ENCODE peak calls at places on chromosomes 4 and X, in eight cellular contexts. K is NCI-H2029 treated with DMSO at 0.1 percent for 48 hours; M is stimulated activated naive CD8-positive, alpha-beta T cell treated with anti-CD3 and anti-CD28 coated beads, Interleukin-15, Interleukin-2, amounts not matched to agents 100 U/mL and 50 U/mL, for 24 hours; Y is uterus; T is GOT3; H is choroid plexus epithelial cell; V is omental fat pad; C is kidney epithelial cell. S is an unnamed sample.

GRCh38 chr4:171983935-171984805 is 171.0 kb downstream of the GALNTL6 start:
- DNase-seq in V (no peak), M (no peak), T (no peak), K (no peak), Y (no peak), C (no peak), H (peak), S (no peak)

GRCh38 chr4:66927937-66928336 is 617.4 kb downstream of the CENPC start:
- DNase-seq in K (peak), Y (no peak), V (no peak), T (no peak), C (no peak), M (no peak), H (no peak), S (no peak)

GRCh38 chrX:133983974-133984578 is 1.3 kb downstream of the GPC3 start:
- DNase-seq in V (no peak), H (no peak), Y (no peak), T (no peak), C (no peak), K (no peak), M (no peak), S (no peak)

GRCh38 chr4:144599621-144600020 is 46.3 kb upstream of the HHIP start:
- DNase-seq in V (no peak), K (no peak), C (no peak), Y (no peak), T (no peak), M (no peak), H (peak), S (no peak)

GRCh38 chr4:8688041-8688907 is 95.7 kb downstream of the CPZ start:
- DNase-seq in C (no peak), H (peak), Y (no peak), T (no peak), K (no peak), M (peak), V (no peak), S (peak)

GRCh38 chrX:145729635-145730034 is 88.0 kb upstream of the SLITRK2 start:
- DNase-seq in Y (no peak), T (no peak), C (no peak), H (peak), M (no peak), V (no peak), K (no peak), S (no peak)

GRCh38 chr4:128338634-128339355 is 51.2 kb upstream of the PGRMC2 start:
- DNase-seq in H (peak), T (no peak), M (no peak), C (peak), V (no peak), Y (no peak), K (no peak), S (no peak)

GRCh38 chr4:150236626-150237025 is 158.4 kb downstream of the DCLK2 start:
- DNase-seq in T (no peak), C (no peak), H (no peak), V (no peak), K (no peak), Y (no peak), M (no peak), S (no peak)

GRCh38 chr4:48191758-48192157 is 57.7 kb upstream of the TXK start:
- DNase-seq in T (no peak), M (no peak), C (no peak), V (no peak), Y (no peak), H (no peak), K (no peak), S (no peak)

GRCh38 chrX:386768-387575 is at the start of gene PPP2R3B:
- DNase-seq in Y (peak), K (no peak), H (peak), M (peak), C (peak), T (no peak), V (peak), S (peak)

GRCh38 chr4:23805381-23805780 is 84.5 kb downstream of the PPARGC1A start:
- DNase-seq in H (peak), M (no peak), V (no peak), C (no peak), T (no peak), Y (no peak), K (no peak), S (no peak)

GRCh38 chrX:70481424-70481823 is 36.8 kb downstream of the DLG3 start:
- DNase-seq in H (peak), C (no peak), T (no peak), M (no peak), Y (no peak), K (no peak), V (no peak), S (no peak)

GRCh38 chr4:91113130-91113706 is 986.0 kb downstream of the CCSER1 start:
- DNase-seq in Y (no peak), T (no peak), M (no peak), C (no peak), K (peak), V (no peak), H (peak), S (no peak)

GRCh38 chr4:26325191-26325590 is 4.4 kb downstream of the RBPJ start:
- DNase-seq in C (no peak), V (no peak), K (no peak), Y (no peak), M (no peak), T (no peak), H (peak), S (peak)

GRCh38 chr4:123444298-123444731 is 47.7 kb downstream of the SPRY1 start:
- DNase-seq in C (peak), T (no peak), Y (peak), H (peak), M (peak), V (no peak), K (no peak), S (peak)

GRCh38 chr4:76748649-76749048 is 149.3 kb downstream of the SOWAHB start:
- DNase-seq in M (peak), H (peak), C (no peak), V (no peak), Y (no peak), T (no peak), K (peak), S (peak)

GRCh38 chrX:2689773-2690666 is 1.1 kb upstream of the CD99 start:
- DNase-seq in Y (no peak), T (no peak), M (no peak), K (no peak), V (no peak), H (no peak), C (no peak), S (peak)

GRCh38 chrX:28586291-28586690 is 955 bp upstream of the IL1RAPL1 start:
- DNase-seq in K (no peak), H (peak), M (no peak), C (no peak), T (no peak), V (no peak), Y (peak), S (no peak)

S was measured in Caco-2.